ENCODE peak calls at places on chromosomes 2 and 18, in five cellular contexts. One of them, this sample, is unnamed.

GRCh38 chr2:215486973-215487372 is 51.1 kb upstream of the FN1 start:
- DNase-seq in neural progenitor cell: no peak
- DNase-seq in SK-N-SH: no peak
- DNase-seq in GM23248: no peak
- DNase-seq in PC-3: no peak
- DNase-seq in this sample: no peak

GRCh38 chr2:239944706-239945551 is 80.2 kb downstream of the NDUFA10 start:
- DNase-seq in neural progenitor cell: no peak
- DNase-seq in SK-N-SH: no peak
- DNase-seq in GM23248: no peak
- DNase-seq in PC-3: no peak
- DNase-seq in this sample: no peak

GRCh38 chr2:241925821-241926441 is 56.4 kb downstream of the RTP5 start:
- DNase-seq in neural progenitor cell: no peak
- DNase-seq in SK-N-SH: no peak
- DNase-seq in GM23248: no peak
- DNase-seq in PC-3: no peak
- DNase-seq in this sample: no peak

GRCh38 chr2:96951125-96951654 is 35.2 kb downstream of the FAM178B start:
- DNase-seq in neural progenitor cell: peak; percentile 91
- DNase-seq in SK-N-SH: peak; percentile 91
- DNase-seq in GM23248: peak; percentile 61
- DNase-seq in PC-3: peak; percentile 85
- DNase-seq in this sample: peak; percentile 61

GRCh38 chr18:40473221-40473620 is 1481.8 kb upstream of the PIK3C3 start:
- DNase-seq in neural progenitor cell: no peak
- DNase-seq in SK-N-SH: no peak
- DNase-seq in GM23248: no peak
- DNase-seq in PC-3: no peak
- DNase-seq in this sample: no peak

GRCh38 chr2:238024986-238025385 is 35.8 kb upstream of the SCLY start:
- DNase-seq in neural progenitor cell: no peak
- DNase-seq in SK-N-SH: no peak
- DNase-seq in GM23248: peak; percentile 62
- DNase-seq in PC-3: peak; percentile 42
- DNase-seq in this sample: no peak

GRCh38 chr2:48482313-48482712 is 47.6 kb upstream of the STON1 start:
- DNase-seq in neural progenitor cell: no peak
- DNase-seq in SK-N-SH: no peak
- DNase-seq in GM23248: no peak
- DNase-seq in PC-3: no peak
- DNase-seq in this sample: no peak

GRCh38 chr2:147250652-147251356 is 594.0 kb upstream of the ACVR2A start:
- DNase-seq in neural progenitor cell: no peak
- DNase-seq in SK-N-SH: no peak
- DNase-seq in GM23248: no peak
- DNase-seq in PC-3: no peak
- DNase-seq in this sample: no peak

GRCh38 chr2:24456610-24457556 is 34.2 kb upstream of the NCOA1 start:
- DNase-seq in neural progenitor cell: no peak
- DNase-seq in SK-N-SH: no peak
- DNase-seq in GM23248: peak; percentile 92
- DNase-seq in PC-3: peak; percentile 89
- DNase-seq in this sample: no peak

GRCh38 chr18:31102020-31102684 is at the start of gene DSC2:
- DNase-seq in neural progenitor cell: peak; percentile 80
- DNase-seq in SK-N-SH: peak; percentile 15
- DNase-seq in GM23248: no peak
- DNase-seq in PC-3: peak; percentile 34
- DNase-seq in this sample: no peak

GRCh38 chr18:61738488-61738887 is 154.3 kb downstream of the RNF152 start:
- DNase-seq in neural progenitor cell: no peak
- DNase-seq in SK-N-SH: no peak
- DNase-seq in GM23248: peak; percentile 69
- DNase-seq in PC-3: peak; percentile 9
- DNase-seq in this sample: no peak

DNA sequence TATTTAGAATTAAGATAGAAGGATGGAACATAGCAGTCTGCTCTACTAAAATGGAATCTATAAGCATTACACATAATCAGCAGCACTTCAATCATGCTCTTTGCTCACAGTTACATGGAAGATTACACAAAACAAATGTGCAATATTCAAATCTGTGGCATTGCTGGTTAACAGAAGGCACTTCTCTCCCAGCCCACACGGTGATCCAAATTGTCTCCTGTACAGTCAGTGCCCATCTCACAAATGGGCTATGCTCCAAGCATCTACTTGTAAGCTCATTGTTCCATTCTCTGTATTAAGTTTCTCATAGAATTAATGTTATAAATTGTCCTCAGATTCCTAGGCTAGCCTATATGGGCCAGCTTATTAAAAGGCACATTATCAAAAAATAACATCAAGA is 716.6 kb downstream of the NRXN1 start:
- DNase-seq in neural progenitor cell: no peak
- DNase-seq in SK-N-SH: no peak
- DNase-seq in GM23248: no peak
- DNase-seq in PC-3: no peak
- DNase-seq in this sample: no peak
- TF ChIP-seq EZH2phosphoT487 in neural progenitor cell: no peak
- TF ChIP-seq EZH2phosphoT487 in SK-N-SH: no peak
- TF ChIP-seq EZH2phosphoT487 in GM23248: no peak
- TF ChIP-seq EZH2phosphoT487 in PC-3: no peak
- TF ChIP-seq EZH2phosphoT487 in this sample: no peak

GRCh38 chr2:234982096-234982834 is 30.4 kb downstream of the SH3BP4 start:
- DNase-seq in neural progenitor cell: no peak
- DNase-seq in SK-N-SH: no peak
- DNase-seq in GM23248: no peak
- DNase-seq in PC-3: no peak
- DNase-seq in this sample: no peak

GRCh38 chr2:234979204-234980167 is 27.7 kb downstream of the SH3BP4 start:
- DNase-seq in neural progenitor cell: no peak
- DNase-seq in SK-N-SH: no peak
- DNase-seq in GM23248: peak; percentile 71
- DNase-seq in PC-3: peak; percentile 42
- DNase-seq in this sample: no peak

GRCh38 chr2:234978466-234979203 is 26.8 kb downstream of the SH3BP4 start:
- DNase-seq in neural progenitor cell: no peak
- DNase-seq in SK-N-SH: no peak
- DNase-seq in GM23248: peak; percentile 76
- DNase-seq in PC-3: peak; percentile 88
- DNase-seq in this sample: no peak

GRCh38 chr2:234981197-234982095 is 29.6 kb downstream of the SH3BP4 start:
- DNase-seq in neural progenitor cell: peak; percentile 77
- DNase-seq in SK-N-SH: peak; percentile 58
- DNase-seq in GM23248: peak; percentile 99
- DNase-seq in PC-3: peak; percentile 94
- DNase-seq in this sample: no peak

DNA sequence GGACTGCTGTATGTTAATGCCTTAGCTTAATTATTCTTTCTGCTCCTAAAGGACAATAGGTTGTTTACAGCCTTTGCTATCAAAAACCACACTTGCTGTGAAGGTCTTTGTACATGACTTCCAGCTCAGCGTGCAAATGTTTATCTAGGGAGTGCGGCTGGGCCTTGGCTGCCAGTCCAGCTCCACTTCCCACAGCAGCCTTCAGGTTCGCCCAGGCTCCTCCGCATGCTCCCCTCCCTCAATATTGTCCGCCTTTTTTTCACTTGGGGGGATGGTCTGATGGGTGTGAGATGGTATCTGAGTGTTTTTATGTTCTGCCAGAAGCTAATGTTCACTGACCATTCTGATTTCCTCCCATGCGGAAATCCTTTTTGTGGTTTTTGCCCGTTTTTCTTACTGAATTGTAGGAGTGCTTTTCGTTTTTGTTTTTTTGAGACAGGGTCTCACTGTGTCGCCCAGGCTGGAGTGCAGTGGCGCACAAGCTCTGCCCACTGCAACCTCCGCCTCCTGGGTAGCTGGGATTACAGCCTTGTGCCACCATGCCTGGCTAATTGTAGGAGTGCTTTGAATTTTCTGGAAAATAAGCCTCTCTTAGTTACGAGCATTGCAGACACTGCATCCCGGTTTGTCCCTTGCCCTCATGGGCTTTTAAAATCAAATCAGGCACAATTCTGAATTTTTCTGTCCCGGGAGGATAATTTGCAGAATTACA is 28.8 kb downstream of the SH3BP4 start:
- DNase-seq in neural progenitor cell: no peak
- DNase-seq in SK-N-SH: no peak
- DNase-seq in GM23248: no peak
- DNase-seq in PC-3: peak; percentile 60
- DNase-seq in this sample: no peak
- H3F3A ChIP-seq in neural progenitor cell: peaks cover 9% of the 10 kb centered on the region
- H3F3A ChIP-seq in SK-N-SH: peaks cover 31% of the 10 kb centered on the region
- H3F3A ChIP-seq in GM23248: peaks cover 50% of the 10 kb centered on the region
- H3F3A ChIP-seq in PC-3: peaks cover 19% of the 10 kb centered on the region
- H3F3A ChIP-seq in this sample: no peaks in the 10 kb centered on the region

GRCh38 chr2:108620656-108621055 is 86.4 kb downstream of the LIMS1 start:
- DNase-seq in neural progenitor cell: no peak
- DNase-seq in SK-N-SH: no peak
- DNase-seq in GM23248: no peak
- DNase-seq in PC-3: no peak
- DNase-seq in this sample: no peak

GRCh38 chr2:108619916-108620620 is 85.8 kb downstream of the LIMS1 start:
- DNase-seq in neural progenitor cell: no peak
- DNase-seq in SK-N-SH: no peak
- DNase-seq in GM23248: no peak
- DNase-seq in PC-3: no peak
- DNase-seq in this sample: no peak

GRCh38 chr2:108623616-108624015 is 89.3 kb downstream of the LIMS1 start:
- DNase-seq in neural progenitor cell: no peak
- DNase-seq in SK-N-SH: no peak
- DNase-seq in GM23248: peak; percentile 22
- DNase-seq in PC-3: peak; percentile 30
- DNase-seq in this sample: no peak

GRCh38 chr2:108621087-108621559 is 86.9 kb downstream of the LIMS1 start:
- DNase-seq in neural progenitor cell: peak; percentile 17
- DNase-seq in SK-N-SH: no peak
- DNase-seq in GM23248: peak; percentile 20
- DNase-seq in PC-3: peak; percentile 73
- DNase-seq in this sample: peak; percentile 95

DNA sequence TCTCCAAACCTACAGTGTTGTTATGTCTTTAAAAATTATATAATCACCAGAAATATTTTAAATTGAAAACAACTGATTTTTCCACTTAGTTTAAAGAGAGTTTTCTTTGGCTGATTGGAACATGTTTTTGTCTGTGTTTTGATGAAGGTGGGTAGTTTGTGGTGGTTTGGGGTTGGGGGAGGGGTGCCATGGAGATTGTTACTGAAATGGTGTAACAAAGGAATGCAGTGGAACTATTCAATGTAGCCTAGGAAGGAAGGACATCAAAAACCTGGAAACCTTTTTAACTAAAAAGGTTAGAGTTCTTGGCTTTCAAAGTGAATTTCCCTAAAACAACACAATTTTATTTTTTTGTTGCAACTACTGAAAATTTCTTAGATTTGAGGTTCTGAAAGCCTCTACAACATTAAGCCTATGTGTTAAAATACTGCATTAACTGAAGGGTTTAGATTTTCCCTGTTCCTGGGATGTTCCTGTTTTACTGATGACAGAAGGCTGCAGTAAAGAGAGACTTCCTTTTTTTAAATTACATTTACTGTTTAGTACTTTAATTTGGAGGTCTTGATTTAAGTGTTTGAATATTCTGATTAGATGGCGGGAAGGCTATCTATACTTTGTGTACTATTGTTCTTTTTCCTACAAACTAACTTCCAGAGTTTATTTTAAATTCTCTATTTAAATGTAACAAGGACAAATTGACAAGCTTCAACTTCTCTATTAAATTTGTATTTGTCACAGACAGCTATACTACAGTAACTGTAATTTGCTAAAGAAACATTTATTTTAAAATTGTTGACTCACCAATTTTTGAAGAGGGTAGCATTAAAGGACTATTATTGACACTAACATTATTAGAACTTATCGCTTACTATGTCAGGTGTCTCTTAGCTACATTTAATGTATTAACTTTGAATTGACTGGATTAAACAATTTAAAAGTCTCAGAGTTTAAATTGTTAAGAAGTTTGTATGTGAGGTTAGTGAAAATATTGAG is 87.7 kb downstream of the LIMS1 start:
- DNase-seq in neural progenitor cell: peak; percentile 35
- DNase-seq in SK-N-SH: no peak
- DNase-seq in GM23248: no peak
- DNase-seq in PC-3: no peak
- DNase-seq in this sample: no peak
- H3K9ac ChIP-seq in neural progenitor cell: no peak overlapping the region
- H3K9ac ChIP-seq in SK-N-SH: no peak overlapping the region
- H3K9ac ChIP-seq in GM23248: no peak overlapping the region
- H3K9ac ChIP-seq in PC-3: no peak overlapping the region
- H3K9ac ChIP-seq in this sample: peak overlapping the region; percentile 52

GRCh38 chr2:234146087-234146826 is 95.8 kb downstream of the SPP2 start:
- DNase-seq in neural progenitor cell: no peak
- DNase-seq in SK-N-SH: no peak
- DNase-seq in GM23248: peak; percentile 85
- DNase-seq in PC-3: peak; percentile 84
- DNase-seq in this sample: no peak
- TF ChIP-seq EZH2phosphoT487 in neural progenitor cell: no peak
- TF ChIP-seq EZH2phosphoT487 in SK-N-SH: no peak
- TF ChIP-seq EZH2phosphoT487 in GM23248: no peak
- TF ChIP-seq EZH2phosphoT487 in PC-3: no peak
- TF ChIP-seq EZH2phosphoT487 in this sample: no peak

This sample was measured in MM.1S.